ENCODE peak calls at places on chromosomes 1 and 21, in six cellular contexts. One of them, this sample, is unnamed.

GRCh38 chr21:43775795-43776430 is at the start of gene CSTB:
- DNase-seq in uterus: peak
- DNase-seq in hypothalamus: peak
- DNase-seq in tibial artery: peak
- DNase-seq in stimulated activated CD4-positive, alpha-beta T cell treated with anti-CD3 and anti-CD28 coated beads, Interleukin-15, amount 100 ng/mL, for 24 hours: peak
- DNase-seq in heart left ventricle: peak
- DNase-seq in this sample: peak

GRCh38 chr1:243407284-243408018 is 151.6 kb downstream of the SDCCAG8 start:
- DNase-seq in uterus: no peak
- DNase-seq in hypothalamus: no peak
- DNase-seq in stimulated activated CD4-positive, alpha-beta T cell treated with anti-CD3 and anti-CD28 coated beads, Interleukin-15, amount 100 ng/mL, for 24 hours: no peak
- DNase-seq in heart left ventricle: no peak
- DNase-seq in tibial artery: no peak
- DNase-seq in this sample: no peak

GRCh38 chr1:36771222-36771621 is 263.1 kb downstream of the GRIK3 start:
- DNase-seq in stimulated activated CD4-positive, alpha-beta T cell treated with anti-CD3 and anti-CD28 coated beads, Interleukin-15, amount 100 ng/mL, for 24 hours: no peak
- DNase-seq in uterus: no peak
- DNase-seq in tibial artery: no peak
- DNase-seq in heart left ventricle: no peak
- DNase-seq in hypothalamus: no peak
- DNase-seq in this sample: no peak

GRCh38 chr1:247089616-247090375 is 11.2 kb upstream of the ZNF670 start:
- DNase-seq in heart left ventricle: no peak
- DNase-seq in uterus: no peak
- DNase-seq in stimulated activated CD4-positive, alpha-beta T cell treated with anti-CD3 and anti-CD28 coated beads, Interleukin-15, amount 100 ng/mL, for 24 hours: no peak
- DNase-seq in hypothalamus: no peak
- DNase-seq in tibial artery: no peak
- DNase-seq in this sample: no peak

GRCh38 chr1:111565079-111565478 is 54.5 kb upstream of the RAP1A start:
- DNase-seq in hypothalamus: no peak
- DNase-seq in uterus: no peak
- DNase-seq in heart left ventricle: no peak
- DNase-seq in stimulated activated CD4-positive, alpha-beta T cell treated with anti-CD3 and anti-CD28 coated beads, Interleukin-15, amount 100 ng/mL, for 24 hours: no peak
- DNase-seq in tibial artery: no peak
- DNase-seq in this sample: no peak

GRCh38 chr21:18985584-18985983 is 582.0 kb upstream of the TMPRSS15 start:
- DNase-seq in heart left ventricle: no peak
- DNase-seq in uterus: no peak
- DNase-seq in hypothalamus: no peak
- DNase-seq in tibial artery: no peak
- DNase-seq in stimulated activated CD4-positive, alpha-beta T cell treated with anti-CD3 and anti-CD28 coated beads, Interleukin-15, amount 100 ng/mL, for 24 hours: no peak
- DNase-seq in this sample: no peak

GRCh38 chr1:163163861-163164582 is 38.7 kb downstream of the RGS5 start:
- DNase-seq in stimulated activated CD4-positive, alpha-beta T cell treated with anti-CD3 and anti-CD28 coated beads, Interleukin-15, amount 100 ng/mL, for 24 hours: no peak
- DNase-seq in uterus: no peak
- DNase-seq in hypothalamus: no peak
- DNase-seq in heart left ventricle: no peak
- DNase-seq in tibial artery: no peak
- DNase-seq in this sample: no peak

GRCh38 chr1:35452086-35452485 is 105.1 kb downstream of the KIAA0319L start:
- DNase-seq in uterus: no peak
- DNase-seq in heart left ventricle: peak
- DNase-seq in stimulated activated CD4-positive, alpha-beta T cell treated with anti-CD3 and anti-CD28 coated beads, Interleukin-15, amount 100 ng/mL, for 24 hours: no peak
- DNase-seq in tibial artery: peak
- DNase-seq in hypothalamus: peak
- DNase-seq in this sample: peak

GRCh38 chr1:219189021-219189824 is 15.5 kb downstream of the LYPLAL1 start:
- DNase-seq in stimulated activated CD4-positive, alpha-beta T cell treated with anti-CD3 and anti-CD28 coated beads, Interleukin-15, amount 100 ng/mL, for 24 hours: no peak
- DNase-seq in heart left ventricle: no peak
- DNase-seq in uterus: no peak
- DNase-seq in tibial artery: no peak
- DNase-seq in hypothalamus: no peak
- DNase-seq in this sample: no peak

GRCh38 chr1:158067651-158068050 is 74.2 kb downstream of the KIRREL1 start:
- DNase-seq in uterus: no peak
- DNase-seq in tibial artery: peak
- DNase-seq in stimulated activated CD4-positive, alpha-beta T cell treated with anti-CD3 and anti-CD28 coated beads, Interleukin-15, amount 100 ng/mL, for 24 hours: no peak
- DNase-seq in heart left ventricle: no peak
- DNase-seq in hypothalamus: no peak
- DNase-seq in this sample: no peak

GRCh38 chr1:55833452-55834160 is 618.4 kb upstream of the USP24 start:
- DNase-seq in stimulated activated CD4-positive, alpha-beta T cell treated with anti-CD3 and anti-CD28 coated beads, Interleukin-15, amount 100 ng/mL, for 24 hours: no peak
- DNase-seq in tibial artery: no peak
- DNase-seq in heart left ventricle: no peak
- DNase-seq in uterus: no peak
- DNase-seq in hypothalamus: no peak
- DNase-seq in this sample: no peak

GRCh38 chr1:94884101-94884875 is 42.6 kb downstream of the CNN3 start:
- DNase-seq in hypothalamus: peak
- DNase-seq in uterus: peak
- DNase-seq in tibial artery: no peak
- DNase-seq in stimulated activated CD4-positive, alpha-beta T cell treated with anti-CD3 and anti-CD28 coated beads, Interleukin-15, amount 100 ng/mL, for 24 hours: no peak
- DNase-seq in heart left ventricle: no peak
- DNase-seq in this sample: no peak